ENCODE peak calls at places on chromosome 12, in eight cellular contexts. E is lung; H is SJSA1; U is CD8-positive, alpha-beta T cell; Y is HFF-Myc; T is OCI-LY7; K is transverse colon; I is AG04450. F is an unnamed sample.

GRCh38 chr12:106074706-106075392 is 63.9 kb downstream of the NUAK1 start:
- DNase-seq in U (no peak), K (no peak), I (no peak), Y (no peak), E (no peak), H (peak), T (no peak), F (no peak)

GRCh38 chr12:66959276-66959675 is 280.4 kb upstream of the GRIP1 start:
- DNase-seq in I (no peak), E (no peak), K (no peak), H (no peak), Y (no peak), T (no peak), U (no peak), F (no peak)

GRCh38 chr12:117073611-117074010 is 25.6 kb downstream of the TESC start:
- DNase-seq in E (no peak), Y (no peak), I (no peak), H (no peak), T (no peak), U (no peak), K (no peak), F (no peak)

GRCh38 chr12:27468241-27468640 is 21.7 kb downstream of the SMCO2 start:
- DNase-seq in Y (no peak), U (no peak), I (no peak), H (no peak), E (no peak), K (no peak), T (no peak), F (no peak)

GRCh38 chr12:50727466-50727865 is 36.4 kb upstream of the ATF1 start:
- DNase-seq in U (no peak), Y (no peak), E (no peak), K (no peak), T (no peak), H (no peak), I (no peak), F (no peak)

GRCh38 chr12:5796171-5797091 is 148.6 kb downstream of the ANO2 start:
- DNase-seq in Y (no peak), E (peak), T (peak), I (no peak), U (peak), H (peak), K (peak), F (peak)

GRCh38 chr12:105226219-105226618 is 9.8 kb downstream of the APPL2 start:
- DNase-seq in H (peak), K (peak), U (peak), Y (peak), E (no peak), I (peak), T (no peak), F (peak)

GRCh38 chr12:693937-694533 is 30.8 kb upstream of the NINJ2 start:
- DNase-seq in Y (no peak), T (no peak), I (no peak), H (no peak), K (no peak), E (no peak), U (no peak), F (no peak)

GRCh38 chr12:126342866-126343265 is 1277.6 kb downstream of the AACS start:
- DNase-seq in Y (no peak), K (no peak), U (no peak), T (no peak), E (no peak), H (no peak), I (no peak), F (no peak)

GRCh38 chr12:58387199-58387598 is 445.8 kb downstream of the ATP23 start:
- DNase-seq in I (no peak), H (peak), Y (no peak), T (no peak), U (no peak), K (no peak), E (no peak), F (no peak)

GRCh38 chr12:26987634-26988424 is 26.4 kb downstream of the TM7SF3 start:
- DNase-seq in I (no peak), H (peak), Y (peak), T (no peak), K (no peak), U (no peak), E (no peak), F (no peak)

GRCh38 chr12:101769865-101770264 is 30.6 kb upstream of the SYCP3 start:
- DNase-seq in I (no peak), H (no peak), T (no peak), E (no peak), U (no peak), K (no peak), Y (no peak), F (no peak)

GRCh38 chr12:31245822-31246469 is 80.0 kb downstream of the SINHCAF start:
- DNase-seq in Y (no peak), H (no peak), E (no peak), K (no peak), I (no peak), T (peak), U (no peak), F (no peak)

GRCh38 chr12:59929091-59929490 is 333.3 kb downstream of the SLC16A7 start:
- DNase-seq in Y (no peak), I (no peak), T (no peak), E (no peak), U (no peak), H (no peak), K (no peak), F (no peak)

GRCh38 chr12:39389399-39390150 is 53.3 kb downstream of the KIF21A start:
- DNase-seq in I (no peak), K (no peak), Y (no peak), H (no peak), T (no peak), U (no peak), E (no peak), F (no peak)

GRCh38 chr12:96375841-96376249 is 24.4 kb downstream of the CDK17 start:
- DNase-seq in K (no peak), H (no peak), T (peak), I (no peak), Y (no peak), U (no peak), E (no peak), F (no peak)

GRCh38 chr12:593396-593976 is 69.8 kb downstream of the NINJ2 start:
- DNase-seq in H (no peak), U (no peak), E (no peak), K (no peak), I (no peak), Y (no peak), T (no peak), F (no peak)

GRCh38 chr12:108643941-108644742 is 10.4 kb upstream of the SELPLG start:
- DNase-seq in K (no peak), I (no peak), Y (no peak), E (peak), T (no peak), H (peak), U (no peak), F (no peak)

GRCh38 chr12:108642899-108643654 is 9.4 kb upstream of the SELPLG start:
- DNase-seq in U (no peak), I (no peak), E (no peak), Y (no peak), T (no peak), K (no peak), H (peak), F (no peak)

GRCh38 chr12:108640802-108641445 is 7.2 kb upstream of the SELPLG start:
- DNase-seq in K (peak), E (no peak), Y (no peak), I (no peak), H (peak), T (peak), U (no peak), F (no peak)

GRCh38 chr12:108641446-108642268 is 8.0 kb upstream of the SELPLG start:
- DNase-seq in U (no peak), H (peak), E (no peak), I (no peak), T (peak), Y (no peak), K (no peak), F (no peak)

DNA sequence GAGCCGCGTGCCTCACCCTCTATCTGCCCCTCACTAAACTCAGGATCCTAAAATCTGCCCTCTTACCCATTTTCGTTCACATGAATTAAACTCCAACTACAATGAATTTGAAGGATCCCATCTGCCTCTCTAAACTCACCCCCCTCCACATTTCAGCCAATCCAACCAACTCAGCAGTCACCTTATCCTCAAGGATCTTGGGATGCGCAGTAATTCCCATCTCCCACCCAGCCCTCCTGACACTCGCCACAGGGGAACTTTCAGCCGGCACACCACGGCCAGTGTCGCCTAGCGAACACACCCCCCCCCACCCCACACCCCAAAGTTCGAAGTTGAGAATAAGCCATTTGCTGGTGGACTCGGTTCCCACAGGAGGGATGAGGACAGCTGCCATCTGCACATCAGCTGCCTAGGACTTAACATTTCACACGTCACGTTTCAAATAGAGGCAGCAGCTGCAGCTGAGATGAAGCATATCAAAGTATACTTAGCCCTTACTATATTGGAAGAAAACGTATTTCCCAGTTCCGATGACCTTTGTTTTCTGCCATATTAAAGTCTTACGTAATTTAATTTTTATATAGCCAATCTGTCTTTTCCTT is 8.7 kb upstream of the SELPLG start:
- DNase-seq in Y (no peak), H (peak), U (no peak), T (peak), E (no peak), K (no peak), I (no peak), F (no peak)
- H3K4me3 ChIP-seq in Y (no peak), H (no peak), U (no peak), T (peak), E (no peak), K (no peak), I (no peak), F (no peak)

DNA sequence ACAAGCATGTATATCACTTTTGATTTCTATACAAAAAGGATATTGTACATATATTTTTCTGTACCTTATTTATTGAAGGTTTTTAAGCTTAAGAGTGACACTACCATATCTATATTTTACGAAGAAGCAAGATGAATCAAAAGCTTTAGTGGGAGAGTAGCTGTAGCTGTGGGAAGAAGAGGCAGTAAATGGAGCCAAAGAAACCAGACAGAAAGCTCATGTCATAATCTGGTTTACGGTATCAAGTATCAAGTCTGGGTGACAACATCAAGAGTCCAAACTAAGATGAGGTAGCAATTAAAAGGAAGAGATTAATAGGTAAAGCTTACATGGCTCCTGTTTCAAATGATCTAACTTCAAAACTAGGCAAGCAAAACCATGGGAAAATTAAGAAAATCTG is 54.8 kb downstream of the CEP83 start:
- DNase-seq in K (no peak), T (no peak), Y (no peak), H (no peak), E (no peak), I (no peak), U (no peak), F (no peak)
- H3K4me3 ChIP-seq in K (no peak), T (no peak), Y (no peak), H (no peak), E (no peak), I (no peak), U (no peak), F (no peak)

GRCh38 chr12:49091056-49091835 is 3.4 kb downstream of the DHH start:
- DNase-seq in U (no peak), Y (no peak), I (no peak), T (no peak), H (no peak), K (no peak), E (no peak), F (no peak)

GRCh38 chr12:49088190-49088931 is 6.2 kb downstream of the DHH start:
- DNase-seq in U (peak), K (peak), E (peak), T (peak), Y (peak), I (peak), H (peak), F (peak)

GRCh38 chr12:49088932-49089330 is 5.7 kb downstream of the DHH start:
- DNase-seq in H (no peak), Y (no peak), T (no peak), E (no peak), K (no peak), I (no peak), U (no peak), F (no peak)

GRCh38 chr12:49091836-49092085 is 2.8 kb downstream of the DHH start:
- DNase-seq in K (no peak), H (no peak), Y (no peak), I (no peak), E (no peak), T (no peak), U (no peak), F (no peak)

DNA sequence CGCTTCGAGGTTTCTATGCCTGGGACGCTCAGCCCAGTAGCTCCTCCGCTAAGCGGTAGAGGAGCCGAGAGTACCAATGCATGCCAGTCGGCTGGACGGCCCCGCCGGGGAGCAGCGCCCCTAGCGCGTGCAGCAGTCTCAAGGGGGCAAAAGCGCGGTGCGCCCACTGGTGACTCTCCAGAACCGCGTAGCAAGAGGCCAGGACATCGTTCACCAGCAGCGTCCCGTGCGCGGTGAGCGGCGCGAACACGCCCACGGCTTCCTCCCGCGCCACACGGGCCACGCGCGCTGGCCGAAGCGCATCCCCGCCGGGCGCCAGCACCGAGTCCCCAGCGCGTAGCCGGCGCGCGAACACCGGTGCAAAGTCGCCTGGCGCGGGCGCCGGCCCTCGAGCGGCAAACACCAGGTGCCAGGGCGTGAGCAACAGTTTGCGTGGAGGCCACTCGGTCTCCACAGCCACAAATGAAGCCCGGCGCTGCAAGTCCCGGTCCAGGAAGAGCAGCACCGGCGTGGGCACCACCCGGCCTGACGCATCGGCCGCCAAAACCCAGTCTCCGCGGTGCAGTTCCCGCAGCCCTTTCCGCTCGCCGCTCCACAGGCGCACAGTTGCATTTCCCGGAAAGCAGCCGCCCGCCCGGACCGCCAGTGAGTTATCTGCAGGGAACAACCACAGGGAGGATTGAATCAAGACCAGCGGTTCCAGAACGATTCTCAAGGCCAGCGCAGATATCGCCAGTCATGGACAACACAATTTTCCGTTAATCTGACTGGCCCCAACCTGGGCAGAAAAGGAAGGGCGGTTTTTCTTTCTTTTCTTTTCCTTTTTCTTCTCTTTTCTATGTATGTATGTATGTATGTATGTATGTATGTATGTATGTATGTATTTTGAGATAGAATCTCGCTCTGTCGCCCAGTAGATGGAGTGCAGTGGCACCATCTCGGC is 4.5 kb downstream of the DHH start:
- DNase-seq in H (peak), I (no peak), E (no peak), K (no peak), T (peak), U (peak), Y (no peak), F (no peak)
- H3K4me3 ChIP-seq in H (peak), I (peak), E (no peak), K (peak), T (peak), U (peak), Y (peak), F (peak)

DNA sequence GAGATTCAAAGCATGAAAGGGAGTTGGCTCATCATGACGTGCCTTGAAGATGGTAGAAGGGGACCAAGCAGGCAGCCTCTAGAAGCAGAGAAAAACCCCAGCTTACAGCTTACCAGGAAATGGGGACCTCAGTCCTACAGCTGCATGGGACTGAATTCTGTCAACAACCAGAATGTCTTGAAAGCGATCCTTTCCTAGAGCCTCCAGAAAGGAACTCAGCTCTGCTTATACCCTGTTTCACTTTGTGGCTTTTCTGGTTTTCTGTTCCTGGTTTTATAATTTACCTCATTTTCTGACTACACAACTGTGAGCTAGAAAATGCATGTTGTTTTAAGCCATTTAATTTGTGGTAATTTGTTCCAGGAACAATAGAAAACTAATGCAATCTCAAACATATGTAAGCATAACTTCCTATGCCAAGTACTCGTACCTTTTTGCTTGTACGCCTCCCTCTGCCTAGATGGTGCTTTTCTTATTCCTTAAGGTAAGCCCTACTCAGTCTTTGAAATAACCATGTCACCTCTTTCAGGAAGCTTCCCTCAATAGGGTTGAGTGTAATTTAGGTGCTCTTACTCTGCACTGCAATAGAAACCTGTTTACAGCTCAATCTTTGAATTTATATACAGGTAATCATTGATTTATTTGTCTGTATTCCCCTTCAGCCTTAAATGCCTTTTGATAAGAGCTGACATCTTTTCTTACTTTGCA is 348.8 kb downstream of the TMEM117 start:
- DNase-seq in I (no peak), H (no peak), T (no peak), E (no peak), U (no peak), K (no peak), Y (no peak), F (no peak)
- H3K4me3 ChIP-seq in I (no peak), H (no peak), T (no peak), E (no peak), U (no peak), K (no peak), Y (no peak), F (no peak)

GRCh38 chr12:25962932-25963525 is 4.5 kb downstream of the RASSF8 start:
- DNase-seq in E (no peak), K (no peak), Y (no peak), U (no peak), I (no peak), T (no peak), H (no peak), F (no peak)

GRCh38 chr12:25959069-25959961 is 833 bp downstream of the RASSF8 start:
- DNase-seq in K (peak), I (peak), T (no peak), U (no peak), Y (no peak), H (peak), E (peak), F (no peak)

GRCh38 chr12:25958254-25959068 is at the start of gene RASSF8:
- DNase-seq in E (peak), U (no peak), T (no peak), Y (no peak), K (peak), I (peak), H (peak), F (no peak)

GRCh38 chr12:25960176-25960575 is 1.7 kb downstream of the RASSF8 start:
- DNase-seq in T (no peak), K (no peak), H (no peak), U (no peak), I (no peak), E (no peak), Y (no peak), F (no peak)

DNA sequence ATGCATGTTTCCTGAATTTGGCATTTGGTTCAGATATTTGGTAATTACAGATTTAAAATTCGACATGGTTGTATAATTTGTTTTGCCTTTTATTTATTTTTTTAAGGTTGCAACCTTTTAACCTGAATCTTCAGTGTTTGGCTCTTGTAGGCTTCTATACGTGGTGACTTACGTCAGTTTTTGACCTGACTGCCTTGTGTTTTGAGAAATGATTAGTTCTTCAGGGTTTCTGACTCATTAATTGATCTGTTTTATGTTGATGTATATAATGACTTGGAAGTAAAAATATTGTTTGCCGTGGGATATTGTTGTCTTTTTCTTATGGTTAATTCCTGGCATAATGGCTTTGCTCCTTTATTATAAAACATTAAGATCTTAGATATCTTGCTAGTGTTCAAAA is 2.4 kb downstream of the RASSF8 start:
- DNase-seq in Y (no peak), U (no peak), E (no peak), H (no peak), I (no peak), T (no peak), K (no peak), F (no peak)
- H3K4me3 ChIP-seq in Y (peak), U (no peak), E (no peak), H (no peak), I (no peak), T (no peak), K (no peak), F (no peak)

DNA sequence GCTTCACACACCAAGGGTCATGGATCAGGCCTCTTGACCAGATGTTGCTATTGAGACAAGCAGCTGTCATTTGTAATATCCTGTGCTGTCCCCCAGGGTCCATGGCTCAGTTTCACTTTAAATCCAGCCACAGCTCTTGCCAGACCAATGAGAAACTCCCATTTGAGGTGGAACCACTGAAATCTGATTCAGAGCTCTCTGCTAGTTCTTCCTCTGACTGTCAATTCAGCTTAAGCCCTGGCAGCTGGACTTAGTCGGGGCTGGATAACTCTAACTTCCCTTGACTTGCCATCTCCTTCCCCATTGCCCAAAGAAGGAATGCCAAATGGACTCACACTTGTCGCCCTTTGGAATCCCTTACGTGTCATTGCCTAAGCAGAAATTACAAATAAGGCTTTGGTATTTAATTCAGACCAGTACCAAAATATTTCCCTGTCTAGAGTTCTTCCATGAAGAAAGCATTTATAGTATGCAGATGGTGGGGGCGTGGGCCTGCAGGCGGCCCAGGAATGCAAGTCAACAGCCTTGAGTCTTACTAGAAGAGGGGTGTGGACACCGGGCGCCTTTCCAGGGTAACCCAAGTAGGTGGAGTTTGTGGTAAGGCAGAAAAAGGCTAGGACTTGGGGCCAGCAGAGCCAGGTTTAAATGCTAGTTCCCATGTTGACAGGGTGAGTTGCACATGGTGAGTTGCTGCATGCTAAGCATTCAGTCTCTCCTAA is 96.9 kb upstream of the TMPO start:
- DNase-seq in T (no peak), I (peak), H (peak), K (peak), E (peak), U (no peak), Y (peak), F (no peak)
- H3K4me3 ChIP-seq in T (no peak), I (peak), H (no peak), K (no peak), E (no peak), U (no peak), Y (peak), F (no peak)

GRCh38 chr12:12726543-12727093 is 9.4 kb downstream of the CDKN1B start:
- DNase-seq in T (peak), E (no peak), H (peak), U (no peak), Y (no peak), K (no peak), I (no peak), F (no peak)
- H3K4me3 ChIP-seq in T (peak), E (no peak), H (peak), U (peak), Y (peak), K (peak), I (peak), F (peak)